ENCODE peak calls at places on chromosomes 6 and 20, in eight cellular contexts. P is mesendoderm; Z is AG08396; Y is nucleus accumbens; G is ecto neural progenitor cell; M is GM23248; R is effector CD8-positive, alpha-beta T cell; A is HFFc6. J is an unnamed sample.

GRCh38 chr6:168400044-168400443 is 40.9 kb upstream of the SMOC2 start:
- DNase-seq in R (no peak), P (no peak), Z (no peak), A (no peak), Y (no peak), G (no peak), M (no peak), J (no peak)

GRCh38 chr6:144897441-144897921 is 612.3 kb downstream of the UTRN start:
- DNase-seq in Y (no peak), G (no peak), R (no peak), A (peak; percentile 89), M (peak; percentile 93), Z (peak; percentile 48), P (peak; percentile 26), J (no peak)

GRCh38 chr20:62792182-62792939 is 3.9 kb upstream of the MRGBP start:
- DNase-seq in M (peak; percentile 59), A (peak; percentile 61), Y (no peak), P (no peak), R (no peak), G (no peak), Z (peak; percentile 70), J (no peak)

GRCh38 chr6:19851273-19852089 is 14.3 kb downstream of the ID4 start:
- DNase-seq in G (peak; percentile 64), P (peak; percentile 92), A (peak; percentile 79), Z (peak; percentile 92), M (peak; percentile 84), Y (no peak), R (no peak), J (no peak)

GRCh38 chr6:164010446-164011071 is 596.0 kb downstream of the QKI start:
- DNase-seq in A (no peak), G (no peak), M (no peak), R (no peak), Z (no peak), P (no peak), Y (peak; percentile 13), J (no peak)

GRCh38 chr6:11994875-11995461 is 17.1 kb upstream of the HIVEP1 start:
- DNase-seq in P (no peak), A (no peak), R (no peak), G (no peak), M (peak; percentile 22), Z (no peak), Y (no peak), J (no peak)

GRCh38 chr6:26660096-26660425 is 515 bp upstream of the ZNF322 start:
- DNase-seq in G (no peak), A (peak; percentile 40), M (peak; percentile 61), R (no peak), Y (no peak), Z (peak; percentile 46), P (no peak), J (no peak)

GRCh38 chr20:10447028-10447427 is 11.9 kb downstream of the SLX4IP start:
- DNase-seq in M (peak; percentile 70), Y (no peak), Z (peak; percentile 49), G (no peak), P (no peak), R (no peak), A (peak; percentile 40), J (peak; percentile 47)

GRCh38 chr6:168612586-168612985 is 171.6 kb downstream of the SMOC2 start:
- DNase-seq in Z (no peak), A (no peak), Y (no peak), P (no peak), R (no peak), G (no peak), M (no peak), J (no peak)

GRCh38 chr20:19015890-19016465 is 196.5 kb upstream of the SLC24A3 start:
- DNase-seq in Y (no peak), P (peak; percentile 61), Z (no peak), G (peak; percentile 29), M (no peak), A (no peak), R (no peak), J (no peak)

J was measured in GM06990.